ENCODE peak calls at places on chromosomes 11 and 22, in four cellular contexts. One of them, this sample, is unnamed.

GRCh38 chr11:96365493-96365892 is 22.5 kb upstream of the MAML2 start:
- DNase-seq in activated effector memory CD4-positive, alpha-beta T cell treated with anti-CD3 and anti-CD28 coated beads, Interleukin-2, amount 50 U/mL, for 16 hours: no peak
- DNase-seq in CD4-positive, alpha-beta T cell: no peak
- DNase-seq in hypothalamus: no peak
- DNase-seq in this sample: no peak

GRCh38 chr22:26068571-26068970 is 100.7 kb upstream of the SEZ6L start:
- DNase-seq in activated effector memory CD4-positive, alpha-beta T cell treated with anti-CD3 and anti-CD28 coated beads, Interleukin-2, amount 50 U/mL, for 16 hours: no peak
- DNase-seq in CD4-positive, alpha-beta T cell: no peak
- DNase-seq in hypothalamus: no peak
- DNase-seq in this sample: no peak

GRCh38 chr22:45290410-45290936 is 5.7 kb downstream of the UPK3A start:
- DNase-seq in activated effector memory CD4-positive, alpha-beta T cell treated with anti-CD3 and anti-CD28 coated beads, Interleukin-2, amount 50 U/mL, for 16 hours: no peak
- DNase-seq in CD4-positive, alpha-beta T cell: no peak
- DNase-seq in hypothalamus: no peak
- DNase-seq in this sample: no peak

GRCh38 chr11:92199991-92200390 is 24.6 kb upstream of the FAT3 start:
- DNase-seq in activated effector memory CD4-positive, alpha-beta T cell treated with anti-CD3 and anti-CD28 coated beads, Interleukin-2, amount 50 U/mL, for 16 hours: no peak
- DNase-seq in CD4-positive, alpha-beta T cell: no peak
- DNase-seq in hypothalamus: no peak
- DNase-seq in this sample: no peak

GRCh38 chr11:2367266-2368160 is 9.6 kb upstream of the CD81 start:
- DNase-seq in activated effector memory CD4-positive, alpha-beta T cell treated with anti-CD3 and anti-CD28 coated beads, Interleukin-2, amount 50 U/mL, for 16 hours: no peak
- DNase-seq in CD4-positive, alpha-beta T cell: no peak
- DNase-seq in hypothalamus: no peak
- DNase-seq in this sample: no peak

GRCh38 chr11:112693781-112694180 is 267.4 kb upstream of the NCAM1 start:
- DNase-seq in activated effector memory CD4-positive, alpha-beta T cell treated with anti-CD3 and anti-CD28 coated beads, Interleukin-2, amount 50 U/mL, for 16 hours: no peak
- DNase-seq in CD4-positive, alpha-beta T cell: no peak
- DNase-seq in hypothalamus: no peak
- DNase-seq in this sample: no peak

GRCh38 chr11:117188620-117189081 is 10.1 kb downstream of the SIDT2 start:
- DNase-seq in activated effector memory CD4-positive, alpha-beta T cell treated with anti-CD3 and anti-CD28 coated beads, Interleukin-2, amount 50 U/mL, for 16 hours: peak
- DNase-seq in CD4-positive, alpha-beta T cell: no peak
- DNase-seq in hypothalamus: no peak
- DNase-seq in this sample: no peak

GRCh38 chr11:118061401-118062125 is 15.3 kb upstream of the TMPRSS4 start:
- DNase-seq in activated effector memory CD4-positive, alpha-beta T cell treated with anti-CD3 and anti-CD28 coated beads, Interleukin-2, amount 50 U/mL, for 16 hours: peak
- DNase-seq in CD4-positive, alpha-beta T cell: no peak
- DNase-seq in hypothalamus: no peak
- DNase-seq in this sample: no peak

GRCh38 chr22:19848298-19849224 is 6.1 kb downstream of the GNB1L start:
- DNase-seq in activated effector memory CD4-positive, alpha-beta T cell treated with anti-CD3 and anti-CD28 coated beads, Interleukin-2, amount 50 U/mL, for 16 hours: no peak
- DNase-seq in CD4-positive, alpha-beta T cell: no peak
- DNase-seq in hypothalamus: no peak
- DNase-seq in this sample: no peak

GRCh38 chr22:23383491-23384450 is 196.3 kb downstream of the IGLL1 start:
- DNase-seq in activated effector memory CD4-positive, alpha-beta T cell treated with anti-CD3 and anti-CD28 coated beads, Interleukin-2, amount 50 U/mL, for 16 hours: no peak
- DNase-seq in CD4-positive, alpha-beta T cell: no peak
- DNase-seq in hypothalamus: no peak
- DNase-seq in this sample: no peak

This sample was measured in effector CD8-positive, alpha-beta T cell.